ENCODE peak calls at places on chromosomes 2 and 18, in nine cellular contexts. I is H7; C is iPS-NIHi11; F is effector memory CD8-positive, alpha-beta T cell; O is GM10248; D is NCI-H2171; Z is uterus; U is bronchial epithelial cell; G is mammary epithelial cell. A is an unnamed sample.

GRCh38 chr2:45823723-45824206 is 172.3 kb downstream of the PRKCE start:
- DNase-seq in I (no peak), C (no peak), F (no peak), O (no peak), D (no peak), Z (peak; percentile 47), U (peak; percentile 85), G (peak; percentile 73), A (peak; percentile 83)

GRCh38 chr2:208711598-208711997 is 305.0 kb downstream of the PTH2R start:
- DNase-seq in I (no peak), C (no peak), F (no peak), O (no peak), D (no peak), Z (no peak), U (peak; percentile 94), G (peak; percentile 1), A (no peak)

GRCh38 chr2:108409768-108410167 is 32.0 kb downstream of the SULT1C4 start:
- DNase-seq in I (no peak), C (no peak), F (no peak), O (no peak), D (no peak), Z (no peak), U (no peak), G (no peak), A (no peak)

GRCh38 chr2:129914538-129915302 is 64.7 kb upstream of the RAB6C start:
- DNase-seq in I (no peak), C (no peak), F (no peak), O (no peak), D (no peak), Z (no peak), U (no peak), G (no peak), A (no peak)

GRCh38 chr2:173981520-173981919 is 16.3 kb upstream of the SP3 start:
- DNase-seq in I (no peak), C (no peak), F (no peak), O (no peak), D (no peak), Z (no peak), U (no peak), G (no peak), A (no peak)

GRCh38 chr18:22564036-22564435 is 146.3 kb upstream of the CTAGE1 start:
- DNase-seq in I (no peak), C (no peak), F (no peak), O (no peak), D (no peak), Z (no peak), U (peak; percentile 61), G (peak; percentile 56), A (no peak)

GRCh38 chr2:64594563-64594989 is 59.1 kb downstream of the SERTAD2 start:
- DNase-seq in I (no peak), C (no peak), F (no peak), O (no peak), D (no peak), Z (no peak), U (peak; percentile 74), G (peak; percentile 68), A (no peak)

GRCh38 chr2:236863729-236864126 is 222.0 kb upstream of the COPS8 start:
- DNase-seq in I (no peak), C (no peak), F (no peak), O (no peak), D (no peak), Z (no peak), U (no peak), G (no peak), A (no peak)

GRCh38 chr2:48144777-48145176 is 238.5 kb upstream of the FBXO11 start:
- DNase-seq in I (no peak), C (no peak), F (no peak), O (no peak), D (no peak), Z (no peak), U (no peak), G (no peak), A (no peak)

GRCh38 chr18:78271790-78272189 is 707.8 kb upstream of the SALL3 start:
- DNase-seq in I (no peak), C (no peak), F (no peak), O (no peak), D (no peak), Z (no peak), U (no peak), G (no peak), A (no peak)

GRCh38 chr18:58268849-58269248 is 224.8 kb downstream of the NEDD4L start:
- DNase-seq in I (no peak), C (no peak), F (no peak), O (no peak), D (no peak), Z (no peak), U (peak; percentile 95), G (peak; percentile 95), A (no peak)